ENCODE peak calls at places on chromosome 7, in eight cellular contexts. Q, J, Y, W, X, B, P and H are unnamed samples.

GRCh38 chr7:100888988-100889760 is at the start of gene UFSP1:
- DNase-seq in Q (no peak), W (no peak), B (peak), X (no peak), J (no peak), Y (peak), P (no peak), H (no peak)

GRCh38 chr7:69211739-69212138 is 386.5 kb upstream of the AUTS2 start:
- DNase-seq in W (no peak), P (peak), X (no peak), B (no peak), Q (no peak), J (no peak), Y (no peak), H (no peak)

GRCh38 chr7:84535584-84536255 is 341.1 kb upstream of the SEMA3A start:
- DNase-seq in Q (peak), B (no peak), J (no peak), X (no peak), Y (no peak), P (no peak), W (peak), H (no peak)

GRCh38 chr7:50793115-50793946 is 10.6 kb upstream of the GRB10 start:
- DNase-seq in W (peak), P (no peak), J (no peak), X (no peak), Q (peak), B (peak), Y (peak), H (peak)

GRCh38 chr7:6489612-6490011 is 41.9 kb upstream of the DAGLB start:
- DNase-seq in Q (no peak), J (no peak), Y (no peak), P (no peak), X (no peak), W (peak), B (no peak), H (no peak)

GRCh38 chr7:91411062-91411461 is 146.8 kb downstream of the FZD1 start:
- DNase-seq in Q (no peak), B (no peak), Y (no peak), X (no peak), J (no peak), W (no peak), P (no peak), H (no peak)

GRCh38 chr7:149161241-149161848 is 14.1 kb downstream of the ZNF398 start:
- DNase-seq in P (no peak), J (no peak), X (no peak), B (no peak), Q (no peak), Y (no peak), W (peak), H (peak)

GRCh38 chr7:99383791-99384370 is 9.4 kb downstream of the ARPC1B start:
- DNase-seq in W (no peak), X (no peak), J (no peak), Y (no peak), B (no peak), P (no peak), Q (no peak), H (no peak)

GRCh38 chr7:20275637-20276036 is 55.1 kb upstream of the ITGB8 start:
- DNase-seq in X (no peak), Q (no peak), B (no peak), P (no peak), Y (no peak), J (no peak), W (peak), H (no peak)

GRCh38 chr7:43764039-43764789 is 5.7 kb downstream of the BLVRA start:
- DNase-seq in Y (peak), P (no peak), Q (no peak), J (no peak), W (peak), X (no peak), B (no peak), H (no peak)

GRCh38 chr7:143318661-143319060 is 2.8 kb downstream of the CLCN1 start:
- DNase-seq in J (no peak), W (no peak), X (no peak), Q (no peak), B (no peak), P (no peak), Y (no peak), H (no peak)

GRCh38 chr7:101287032-101287431 is 34.6 kb downstream of the IFT22 start:
- DNase-seq in Q (no peak), X (no peak), W (no peak), B (no peak), J (no peak), P (no peak), Y (no peak), H (no peak)

GRCh38 chr7:93819699-93820098 is 70.9 kb downstream of the TFPI2 start:
- DNase-seq in W (no peak), Y (no peak), Q (no peak), X (no peak), P (no peak), B (no peak), J (no peak), H (no peak)

GRCh38 chr7:16071246-16071857 is 350.0 kb downstream of the CRPPA start:
- DNase-seq in J (no peak), Q (peak), B (no peak), Y (no peak), P (no peak), W (peak), X (peak), H (peak)

GRCh38 chr7:121020243-121020642 is 31.7 kb downstream of the CPED1 start:
- DNase-seq in W (peak), Y (no peak), B (no peak), P (no peak), Q (no peak), J (no peak), X (no peak), H (no peak)

GRCh38 chr7:25852249-25852994 is 299.6 kb upstream of the NFE2L3 start:
- DNase-seq in B (peak), J (no peak), W (peak), Q (peak), Y (peak), P (no peak), X (no peak), H (no peak)